ENCODE peak calls at places on chromosomes 5 and 9, in five cellular contexts. A is uterus, Y is NCI-H510A, B is glutamatergic neuron, S is MCF 10A. F is an unnamed sample.

GRCh38 chr9:69857131-69857530 is 36.5 kb downstream of the CFAP95 start:
- DNase-seq in B (no peak), Y (no peak), A (no peak), S (peak; percentile 46), F (no peak)

GRCh38 chr9:22005083-22005699 is 3.9 kb downstream of the CDKN2B start:
- DNase-seq in Y (no peak), B (no peak), S (no peak), A (no peak), F (no peak)

GRCh38 chr5:38556599-38557308 is at the start of gene LIFR:
- DNase-seq in Y (peak; percentile 90), B (peak; percentile 89), S (peak; percentile 81), A (peak; percentile 78), F (peak; percentile 13)

GRCh38 chr9:81526587-81526986 is 162.8 kb downstream of the TLE1 start:
- DNase-seq in A (no peak), Y (no peak), B (no peak), S (peak; percentile 61), F (no peak)

GRCh38 chr9:79107911-79108676 is 463.7 kb upstream of the TLE4 start:
- DNase-seq in Y (no peak), S (no peak), B (no peak), A (no peak), F (no peak)

GRCh38 chr9:124624735-124624992 is 117.5 kb upstream of the NR5A1 start:
- DNase-seq in B (no peak), A (no peak), Y (no peak), S (no peak), F (no peak)

GRCh38 chr9:75866273-75866871 is 24.1 kb upstream of the PCSK5 start:
- DNase-seq in Y (no peak), B (peak; percentile 31), A (peak; percentile 47), S (peak; percentile 61), F (no peak)

GRCh38 chr9:101457003-101457402 is 21.4 kb upstream of the ALDOB start:
- DNase-seq in S (no peak), B (no peak), Y (no peak), A (no peak), F (no peak)

GRCh38 chr5:54249210-54250028 is 61.0 kb downstream of the ARL15 start:
- DNase-seq in B (peak; percentile 39), A (no peak), Y (no peak), S (peak; percentile 10), F (no peak)

GRCh38 chr9:78091736-78092135 is 60.1 kb upstream of the GNAQ start:
- DNase-seq in S (no peak), A (no peak), B (no peak), Y (no peak), F (no peak)

GRCh38 chr9:70049236-70049635 is 5.6 kb downstream of the MAMDC2 start:
- DNase-seq in B (no peak), A (peak; percentile 89), S (peak; percentile 85), Y (no peak), F (peak; percentile 71)

GRCh38 chr9:115063058-115063850 is 54.7 kb downstream of the TNC start:
- DNase-seq in Y (no peak), S (peak; percentile 42), A (peak; percentile 33), B (no peak), F (no peak)

GRCh38 chr5:180799902-180800801 is 2.5 kb downstream of the MGAT1 start:
- DNase-seq in Y (no peak), A (no peak), B (no peak), S (peak; percentile 62), F (no peak)

GRCh38 chr9:35811364-35812024 is 568 bp downstream of the SPAG8 start:
- DNase-seq in B (no peak), S (peak; percentile 27), A (peak; percentile 56), Y (no peak), F (no peak)

GRCh38 chr9:78453450-78453849 is 156.5 kb downstream of the PSAT1 start:
- DNase-seq in B (no peak), A (no peak), S (no peak), Y (no peak), F (no peak)

GRCh38 chr5:141617682-141618029 is 1.1 kb downstream of the DIAPH1 start:
- DNase-seq in A (no peak), B (no peak), S (peak; percentile 57), Y (no peak), F (no peak)

GRCh38 chr9:20188616-20189212 is 399.9 kb upstream of the SLC24A2 start:
- DNase-seq in B (no peak), Y (no peak), S (no peak), A (no peak), F (no peak)

GRCh38 chr5:160419458-160420330 is 813 bp upstream of the SLU7 start:
- DNase-seq in B (no peak), A (no peak), Y (no peak), S (no peak), F (no peak)

GRCh38 chr5:133396187-133396621 is 216.1 kb downstream of the FSTL4 start:
- DNase-seq in A (no peak), Y (no peak), S (no peak), B (no peak), F (no peak)

GRCh38 chr9:71285191-71285656 is 163.8 kb upstream of the TRPM3 start:
- DNase-seq in A (no peak), S (peak; percentile 74), Y (peak; percentile 24), B (peak; percentile 27), F (no peak)

GRCh38 chr9:93183663-93184438 is at the start of gene WNK2:
- DNase-seq in S (no peak), B (peak; percentile 63), Y (no peak), A (no peak), F (no peak)

GRCh38 chr9:89161221-89161620 is 17.4 kb downstream of the SHC3 start:
- DNase-seq in S (no peak), A (no peak), B (no peak), Y (no peak), F (no peak)

GRCh38 chr5:135890867-135891266 is 4.8 kb downstream of the IL9 start:
- DNase-seq in Y (no peak), A (no peak), S (no peak), B (no peak), F (no peak)

GRCh38 chr5:132640613-132641012 is 17.4 kb upstream of the IL13 start:
- DNase-seq in Y (no peak), S (no peak), B (no peak), A (no peak), F (no peak)

GRCh38 chr5:91383956-91384300 is 811 bp upstream of the ARRDC3 start:
- DNase-seq in A (peak; percentile 36), B (no peak), S (peak; percentile 35), Y (no peak), F (no peak)

GRCh38 chr5:173572431-173573125 is 43.9 kb downstream of the BOD1 start:
- DNase-seq in S (peak; percentile 57), B (no peak), A (no peak), Y (no peak), F (no peak)

GRCh38 chr9:89601306-89601705 is 3.5 kb upstream of the GADD45G start:
- DNase-seq in Y (no peak), A (no peak), S (no peak), B (no peak), F (no peak)

GRCh38 chr5:140966293-140967225 is at the start of gene PCDHAC2:
- DNase-seq in A (peak; percentile 32), B (peak; percentile 75), Y (peak; percentile 46), S (peak; percentile 55), F (no peak)

F was measured in thoracic aorta.